ENCODE peak calls at places on chromosomes 7 and 10, in ten cellular contexts. One of them, this sample, is unnamed.

GRCh38 chr7:138458576-138459234 is 1.4 kb upstream of the TRIM24 start:
- DNase-seq in WERI-Rb-1: no peak
- DNase-seq in gastrocnemius medialis: no peak
- DNase-seq in AG04450: no peak
- DNase-seq in skeletal muscle cell: no peak
- DNase-seq in fibroblast of pulmonary artery: no peak
- DNase-seq in Peyer's patch: no peak
- DNase-seq in fibroblast of lung: no peak
- DNase-seq in effector memory CD4-positive, alpha-beta T cell: no peak
- DNase-seq in IMR-90: no peak
- DNase-seq in this sample: no peak

GRCh38 chr10:15306881-15307280 is 64.2 kb downstream of the FAM171A1 start:
- DNase-seq in fibroblast of lung: no peak
- DNase-seq in Peyer's patch: no peak
- DNase-seq in gastrocnemius medialis: no peak
- DNase-seq in effector memory CD4-positive, alpha-beta T cell: no peak
- DNase-seq in skeletal muscle cell: no peak
- DNase-seq in WERI-Rb-1: no peak
- DNase-seq in AG04450: no peak
- DNase-seq in fibroblast of pulmonary artery: no peak
- DNase-seq in IMR-90: no peak
- DNase-seq in this sample: no peak

GRCh38 chr10:77493239-77493806 is 144.3 kb downstream of the KCNMA1 start:
- DNase-seq in skeletal muscle cell: no peak
- DNase-seq in fibroblast of lung: no peak
- DNase-seq in IMR-90: no peak
- DNase-seq in gastrocnemius medialis: no peak
- DNase-seq in AG04450: no peak
- DNase-seq in WERI-Rb-1: no peak
- DNase-seq in fibroblast of pulmonary artery: no peak
- DNase-seq in effector memory CD4-positive, alpha-beta T cell: no peak
- DNase-seq in Peyer's patch: no peak
- DNase-seq in this sample: no peak

GRCh38 chr7:23277359-23277989 is 21.7 kb upstream of the MALSU1 start:
- DNase-seq in WERI-Rb-1: peak
- DNase-seq in gastrocnemius medialis: no peak
- DNase-seq in fibroblast of pulmonary artery: peak
- DNase-seq in fibroblast of lung: peak
- DNase-seq in skeletal muscle cell: no peak
- DNase-seq in AG04450: peak
- DNase-seq in Peyer's patch: no peak
- DNase-seq in effector memory CD4-positive, alpha-beta T cell: no peak
- DNase-seq in IMR-90: peak
- DNase-seq in this sample: peak

GRCh38 chr7:122306320-122307227 is 2.0 kb upstream of the FEZF1 start:
- DNase-seq in fibroblast of pulmonary artery: no peak
- DNase-seq in WERI-Rb-1: peak
- DNase-seq in IMR-90: no peak
- DNase-seq in AG04450: no peak
- DNase-seq in fibroblast of lung: no peak
- DNase-seq in effector memory CD4-positive, alpha-beta T cell: no peak
- DNase-seq in gastrocnemius medialis: no peak
- DNase-seq in skeletal muscle cell: no peak
- DNase-seq in Peyer's patch: no peak
- DNase-seq in this sample: no peak

GRCh38 chr10:119494224-119495060 is 48.1 kb downstream of the RGS10 start:
- DNase-seq in AG04450: peak
- DNase-seq in effector memory CD4-positive, alpha-beta T cell: no peak
- DNase-seq in Peyer's patch: no peak
- DNase-seq in skeletal muscle cell: no peak
- DNase-seq in fibroblast of pulmonary artery: no peak
- DNase-seq in WERI-Rb-1: no peak
- DNase-seq in IMR-90: peak
- DNase-seq in fibroblast of lung: peak
- DNase-seq in gastrocnemius medialis: no peak
- DNase-seq in this sample: no peak

GRCh38 chr7:46015107-46015868 is 94.2 kb upstream of the IGFBP3 start:
- DNase-seq in AG04450: no peak
- DNase-seq in skeletal muscle cell: peak
- DNase-seq in WERI-Rb-1: peak
- DNase-seq in Peyer's patch: no peak
- DNase-seq in gastrocnemius medialis: peak
- DNase-seq in effector memory CD4-positive, alpha-beta T cell: no peak
- DNase-seq in fibroblast of pulmonary artery: no peak
- DNase-seq in IMR-90: peak
- DNase-seq in fibroblast of lung: peak
- DNase-seq in this sample: peak

GRCh38 chr10:116766241-116767198 is 24.2 kb upstream of the HSPA12A start:
- DNase-seq in skeletal muscle cell: no peak
- DNase-seq in AG04450: no peak
- DNase-seq in fibroblast of lung: no peak
- DNase-seq in fibroblast of pulmonary artery: no peak
- DNase-seq in WERI-Rb-1: no peak
- DNase-seq in IMR-90: no peak
- DNase-seq in gastrocnemius medialis: no peak
- DNase-seq in effector memory CD4-positive, alpha-beta T cell: no peak
- DNase-seq in Peyer's patch: no peak
- DNase-seq in this sample: no peak

GRCh38 chr7:84187813-84188212 is 6.8 kb downstream of the SEMA3A start:
- DNase-seq in WERI-Rb-1: no peak
- DNase-seq in fibroblast of pulmonary artery: peak
- DNase-seq in IMR-90: peak
- DNase-seq in Peyer's patch: no peak
- DNase-seq in gastrocnemius medialis: no peak
- DNase-seq in skeletal muscle cell: peak
- DNase-seq in effector memory CD4-positive, alpha-beta T cell: no peak
- DNase-seq in AG04450: peak
- DNase-seq in fibroblast of lung: peak
- DNase-seq in this sample: peak

GRCh38 chr10:8183241-8183704 is 128.8 kb downstream of the GATA3 start:
- DNase-seq in IMR-90: no peak
- DNase-seq in fibroblast of lung: peak
- DNase-seq in skeletal muscle cell: no peak
- DNase-seq in WERI-Rb-1: no peak
- DNase-seq in effector memory CD4-positive, alpha-beta T cell: peak
- DNase-seq in AG04450: no peak
- DNase-seq in gastrocnemius medialis: no peak
- DNase-seq in Peyer's patch: no peak
- DNase-seq in fibroblast of pulmonary artery: peak
- DNase-seq in this sample: peak

DNA sequence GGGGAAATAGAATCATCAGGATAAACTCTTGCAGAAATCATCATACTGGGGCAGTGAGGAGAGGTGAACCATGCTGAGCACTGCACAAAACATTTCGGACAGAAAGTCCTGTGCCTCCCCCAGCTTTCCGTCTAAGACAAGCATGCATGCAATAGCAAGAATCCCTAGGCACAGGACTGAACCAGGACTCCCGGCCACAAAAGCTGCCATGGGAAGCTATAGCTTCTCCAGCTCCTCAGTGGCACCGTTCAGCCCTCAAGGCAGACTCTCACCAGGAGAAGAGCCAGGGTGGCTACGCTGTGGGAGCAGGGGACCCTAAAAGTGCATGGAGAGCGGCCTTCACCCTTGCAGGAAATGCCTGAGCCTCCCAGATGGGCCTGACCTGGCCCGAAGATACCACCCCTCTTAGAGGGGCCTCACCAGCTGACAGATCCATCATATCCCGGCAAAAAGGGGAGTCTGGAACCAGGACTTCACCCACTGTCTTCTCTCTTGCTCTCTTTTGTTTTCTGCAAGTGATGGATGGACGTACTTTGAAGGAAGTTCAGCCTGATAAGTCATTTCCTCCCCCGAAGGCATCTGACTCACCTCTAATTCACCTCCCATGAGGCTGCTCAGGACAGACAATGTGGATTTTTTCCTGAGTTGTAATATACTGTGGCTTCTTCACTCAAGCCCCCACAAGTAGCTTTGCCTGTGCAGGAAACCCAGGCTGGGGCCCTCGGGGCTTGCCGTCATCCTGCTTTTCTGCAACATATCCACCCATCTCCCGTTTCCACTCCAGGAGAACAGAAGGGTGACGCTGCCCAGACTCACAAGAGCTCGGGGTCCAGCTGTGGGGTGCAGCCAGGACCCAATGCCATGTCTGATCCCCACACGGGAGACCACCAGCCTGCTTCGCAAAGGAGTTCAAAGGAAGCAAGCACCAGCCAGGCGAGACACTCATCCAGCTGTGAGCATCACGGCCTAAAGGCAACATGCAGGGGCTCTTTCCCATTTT is 70.5 kb downstream of the ASB13 start:
- DNase-seq in IMR-90: peak
- DNase-seq in Peyer's patch: no peak
- DNase-seq in skeletal muscle cell: peak
- DNase-seq in AG04450: peak
- DNase-seq in gastrocnemius medialis: no peak
- DNase-seq in WERI-Rb-1: no peak
- DNase-seq in fibroblast of lung: peak
- DNase-seq in fibroblast of pulmonary artery: peak
- DNase-seq in effector memory CD4-positive, alpha-beta T cell: no peak
- DNase-seq in this sample: peak
- H3K4me3 ChIP-seq in IMR-90: no peak
- H3K4me3 ChIP-seq in Peyer's patch: no peak
- H3K4me3 ChIP-seq in skeletal muscle cell: peak
- H3K4me3 ChIP-seq in AG04450: no peak
- H3K4me3 ChIP-seq in gastrocnemius medialis: no peak
- H3K4me3 ChIP-seq in WERI-Rb-1: no peak
- H3K4me3 ChIP-seq in fibroblast of lung: no peak
- H3K4me3 ChIP-seq in fibroblast of pulmonary artery: no peak
- H3K4me3 ChIP-seq in effector memory CD4-positive, alpha-beta T cell: no peak
- H3K4me3 ChIP-seq in this sample: peak

GRCh38 chr10:21972584-21972983 is 30.9 kb downstream of the DNAJC1 start:
- DNase-seq in AG04450: no peak
- DNase-seq in IMR-90: no peak
- DNase-seq in WERI-Rb-1: no peak
- DNase-seq in skeletal muscle cell: no peak
- DNase-seq in fibroblast of lung: no peak
- DNase-seq in Peyer's patch: no peak
- DNase-seq in fibroblast of pulmonary artery: no peak
- DNase-seq in gastrocnemius medialis: no peak
- DNase-seq in effector memory CD4-positive, alpha-beta T cell: no peak
- DNase-seq in this sample: no peak
- H3K4me3 ChIP-seq in AG04450: no peak
- H3K4me3 ChIP-seq in IMR-90: no peak
- H3K4me3 ChIP-seq in WERI-Rb-1: no peak
- H3K4me3 ChIP-seq in skeletal muscle cell: no peak
- H3K4me3 ChIP-seq in fibroblast of lung: no peak
- H3K4me3 ChIP-seq in Peyer's patch: no peak
- H3K4me3 ChIP-seq in fibroblast of pulmonary artery: no peak
- H3K4me3 ChIP-seq in gastrocnemius medialis: no peak
- H3K4me3 ChIP-seq in effector memory CD4-positive, alpha-beta T cell: no peak
- H3K4me3 ChIP-seq in this sample: no peak

GRCh38 chr7:64557601-64558322 is 5.1 kb downstream of the ZNF680 start:
- DNase-seq in IMR-90: no peak
- DNase-seq in Peyer's patch: no peak
- DNase-seq in fibroblast of pulmonary artery: no peak
- DNase-seq in AG04450: no peak
- DNase-seq in WERI-Rb-1: peak
- DNase-seq in skeletal muscle cell: no peak
- DNase-seq in gastrocnemius medialis: no peak
- DNase-seq in effector memory CD4-positive, alpha-beta T cell: no peak
- DNase-seq in fibroblast of lung: no peak
- DNase-seq in this sample: no peak

GRCh38 chr7:64562246-64562620 is 638 bp downstream of the ZNF680 start:
- DNase-seq in fibroblast of lung: no peak
- DNase-seq in skeletal muscle cell: no peak
- DNase-seq in gastrocnemius medialis: no peak
- DNase-seq in effector memory CD4-positive, alpha-beta T cell: no peak
- DNase-seq in WERI-Rb-1: no peak
- DNase-seq in Peyer's patch: no peak
- DNase-seq in IMR-90: no peak
- DNase-seq in AG04450: no peak
- DNase-seq in fibroblast of pulmonary artery: peak
- DNase-seq in this sample: no peak

GRCh38 chr7:64558323-64558705 is 4.6 kb downstream of the ZNF680 start:
- DNase-seq in skeletal muscle cell: no peak
- DNase-seq in gastrocnemius medialis: no peak
- DNase-seq in effector memory CD4-positive, alpha-beta T cell: no peak
- DNase-seq in fibroblast of pulmonary artery: peak
- DNase-seq in fibroblast of lung: peak
- DNase-seq in Peyer's patch: no peak
- DNase-seq in AG04450: no peak
- DNase-seq in IMR-90: no peak
- DNase-seq in WERI-Rb-1: peak
- DNase-seq in this sample: no peak

GRCh38 chr7:64559206-64559605 is 3.7 kb downstream of the ZNF680 start:
- DNase-seq in fibroblast of pulmonary artery: peak
- DNase-seq in AG04450: no peak
- DNase-seq in effector memory CD4-positive, alpha-beta T cell: no peak
- DNase-seq in skeletal muscle cell: no peak
- DNase-seq in IMR-90: no peak
- DNase-seq in Peyer's patch: no peak
- DNase-seq in WERI-Rb-1: no peak
- DNase-seq in fibroblast of lung: peak
- DNase-seq in gastrocnemius medialis: no peak
- DNase-seq in this sample: peak

GRCh38 chr7:64558781-64559180 is 4.1 kb downstream of the ZNF680 start:
- DNase-seq in gastrocnemius medialis: no peak
- DNase-seq in fibroblast of lung: peak
- DNase-seq in skeletal muscle cell: no peak
- DNase-seq in AG04450: no peak
- DNase-seq in effector memory CD4-positive, alpha-beta T cell: no peak
- DNase-seq in fibroblast of pulmonary artery: peak
- DNase-seq in IMR-90: no peak
- DNase-seq in WERI-Rb-1: no peak
- DNase-seq in Peyer's patch: no peak
- DNase-seq in this sample: no peak
- H3K4me3 ChIP-seq in gastrocnemius medialis: peak
- H3K4me3 ChIP-seq in fibroblast of lung: no peak
- H3K4me3 ChIP-seq in skeletal muscle cell: no peak
- H3K4me3 ChIP-seq in AG04450: no peak
- H3K4me3 ChIP-seq in effector memory CD4-positive, alpha-beta T cell: no peak
- H3K4me3 ChIP-seq in fibroblast of pulmonary artery: no peak
- H3K4me3 ChIP-seq in IMR-90: no peak
- H3K4me3 ChIP-seq in WERI-Rb-1: no peak
- H3K4me3 ChIP-seq in Peyer's patch: no peak
- H3K4me3 ChIP-seq in this sample: no peak

DNA sequence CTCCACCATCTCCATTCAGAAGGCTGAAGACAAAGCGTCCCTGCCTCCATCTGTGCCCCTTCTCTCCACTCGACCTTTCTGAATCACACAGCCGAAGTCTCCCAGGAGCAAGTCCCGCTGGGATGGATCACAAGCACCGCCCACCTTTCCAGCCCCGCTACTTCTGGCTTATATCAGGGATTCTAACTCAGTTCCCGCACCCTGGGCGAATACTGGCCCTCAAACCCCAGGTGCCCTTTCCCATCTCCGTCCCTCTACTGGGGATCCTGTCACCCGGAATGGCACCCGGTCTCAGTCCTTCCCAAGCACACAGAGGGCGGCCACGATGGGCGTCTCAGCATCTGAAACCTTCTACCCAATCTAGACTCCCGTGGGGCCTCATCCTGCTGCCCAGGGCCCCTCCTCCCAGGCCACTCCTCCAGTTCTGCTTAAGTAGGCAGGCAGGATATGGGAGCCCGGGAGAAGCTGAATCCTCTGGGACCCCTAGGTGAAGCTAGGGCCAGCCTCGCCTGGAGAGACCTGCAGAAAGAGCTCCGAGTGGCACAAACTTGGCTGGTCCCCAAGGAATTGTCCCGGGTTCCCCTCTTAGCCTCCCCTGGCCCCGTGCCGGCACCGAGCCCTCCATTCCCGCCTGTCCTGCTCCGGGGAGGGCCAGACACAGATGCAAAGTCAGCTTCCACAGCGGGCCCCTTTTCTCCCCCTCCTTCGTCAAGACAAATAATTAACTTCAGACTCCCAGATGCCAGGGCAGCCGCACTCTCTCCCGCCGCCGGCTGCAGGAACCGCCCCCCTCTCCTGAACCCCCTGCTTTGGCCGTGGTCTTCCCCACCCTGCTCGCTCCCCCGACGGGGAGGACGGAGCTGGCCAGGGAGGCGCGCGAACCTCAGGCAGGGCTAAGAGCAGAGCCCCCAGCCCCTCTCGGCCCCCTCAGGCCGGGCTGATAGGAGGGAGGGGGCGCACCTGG is 622 bp downstream of the KCP start:
- DNase-seq in AG04450: peak
- DNase-seq in IMR-90: peak
- DNase-seq in fibroblast of pulmonary artery: peak
- DNase-seq in skeletal muscle cell: no peak
- DNase-seq in Peyer's patch: no peak
- DNase-seq in gastrocnemius medialis: no peak
- DNase-seq in fibroblast of lung: peak
- DNase-seq in WERI-Rb-1: no peak
- DNase-seq in effector memory CD4-positive, alpha-beta T cell: no peak
- DNase-seq in this sample: peak
- H3K4me3 ChIP-seq in AG04450: peak
- H3K4me3 ChIP-seq in IMR-90: peak
- H3K4me3 ChIP-seq in fibroblast of pulmonary artery: peak
- H3K4me3 ChIP-seq in skeletal muscle cell: peak
- H3K4me3 ChIP-seq in Peyer's patch: no peak
- H3K4me3 ChIP-seq in gastrocnemius medialis: peak
- H3K4me3 ChIP-seq in fibroblast of lung: peak
- H3K4me3 ChIP-seq in WERI-Rb-1: no peak
- H3K4me3 ChIP-seq in effector memory CD4-positive, alpha-beta T cell: no peak
- H3K4me3 ChIP-seq in this sample: peak

This sample was measured in astrocyte of the spinal cord.